ENCODE peak calls at places on chromosomes 4 and X, in four cellular contexts. X is mucosa of descending colon, O is NT2/D1, K is right lobe of liver. S is an unnamed sample.

GRCh38 chrX:151227637-151228036 is 51.3 kb downstream of the GPR50 start:
- DNase-seq in O (no peak), K (no peak), X (no peak), S (no peak)

GRCh38 chr4:11635336-11635735 is 206.6 kb upstream of the HS3ST1 start:
- DNase-seq in X (no peak), O (no peak), K (no peak), S (no peak)

GRCh38 chr4:173930329-173930967 is 353.0 kb downstream of the FBXO8 start:
- DNase-seq in O (no peak), X (no peak), K (no peak), S (no peak)

GRCh38 chrX:499870-500364 is 113.2 kb upstream of the PPP2R3B start:
- DNase-seq in O (peak; percentile 80), K (no peak), X (no peak), S (no peak)

GRCh38 chr4:14767142-14767541 is 235.1 kb upstream of the CPEB2 start:
- DNase-seq in X (no peak), K (no peak), O (no peak), S (no peak)

GRCh38 chr4:22932326-22932725 is 239.6 kb downstream of the GBA3 start:
- DNase-seq in O (no peak), X (peak; percentile 46), K (no peak), S (peak; percentile 17)

GRCh38 chrX:3532571-3532970 is 180.9 kb downstream of the PRKX start:
- DNase-seq in O (no peak), K (no peak), X (no peak), S (no peak)

GRCh38 chr4:48255130-48255958 is 14.3 kb downstream of the TEC start:
- DNase-seq in O (no peak), X (no peak), K (no peak), S (no peak)

GRCh38 chrX:9318761-9319160 is 146.1 kb upstream of the TBL1X start:
- DNase-seq in K (no peak), O (no peak), X (no peak), S (no peak)

GRCh38 chrX:149527705-149528104 is 13.1 kb upstream of the EOLA1 start:
- DNase-seq in X (no peak), K (no peak), O (no peak), S (no peak)

GRCh38 chrX:24184018-24184417 is 34.5 kb downstream of the ZFX start:
- DNase-seq in X (no peak), O (no peak), K (no peak), S (no peak)

GRCh38 chr4:176306837-176307590 is 12.8 kb upstream of the SPCS3 start:
- DNase-seq in X (no peak), K (no peak), O (no peak), S (no peak)

GRCh38 chr4:161555689-161556660 is 607.8 kb downstream of the FSTL5 start:
- DNase-seq in K (no peak), X (no peak), O (no peak), S (no peak)

GRCh38 chrX:6002056-6002455 is 226.6 kb downstream of the NLGN4X start:
- DNase-seq in K (no peak), O (no peak), X (no peak), S (no peak)

GRCh38 chrX:101617211-101618191 is at the start of gene ARMCX6:
- DNase-seq in K (peak; percentile 82), O (peak; percentile 54), X (peak; percentile 74), S (peak; percentile 80)

GRCh38 chr4:57231781-57232180 is 121.6 kb upstream of the IGFBP7 start:
- DNase-seq in O (no peak), X (no peak), K (no peak), S (no peak)

GRCh38 chrX:129876734-129877395 is 29.1 kb upstream of the UTP14A start:
- DNase-seq in O (no peak), X (no peak), K (no peak), S (no peak)

GRCh38 chr4:73127839-73128448 is 58.4 kb upstream of the COX18 start:
- DNase-seq in X (no peak), O (no peak), K (no peak), S (no peak)

GRCh38 chrX:21972721-21973120 is 32.2 kb downstream of the SMS start:
- DNase-seq in O (no peak), X (peak; percentile 25), K (no peak), S (no peak)

GRCh38 chr4:38889143-38889542 is 21.5 kb downstream of the FAM114A1 start:
- DNase-seq in X (no peak), K (no peak), O (no peak), S (no peak)

GRCh38 chrX:11423362-11423818 is 130.2 kb downstream of the AMELX start:
- DNase-seq in X (no peak), K (no peak), O (no peak), S (peak; percentile 35)

GRCh38 chrX:155046129-155046810 is 19.6 kb downstream of the FUNDC2 start:
- DNase-seq in K (no peak), X (no peak), O (no peak), S (no peak)

GRCh38 chr4:93981594-93981993 is 153.0 kb downstream of the ATOH1 start:
- DNase-seq in X (no peak), K (no peak), O (no peak), S (no peak)

GRCh38 chr4:114780205-114780604 is 181.6 kb downstream of the UGT8 start:
- DNase-seq in K (no peak), O (peak; percentile 20), X (no peak), S (no peak)

GRCh38 chrX:27976284-27976683 is 5.0 kb downstream of the DCAF8L1 start:
- DNase-seq in K (no peak), X (no peak), O (no peak), S (no peak)

GRCh38 chr4:176778491-176778890 is 14.2 kb downstream of the VEGFC start:
- DNase-seq in K (no peak), O (no peak), X (no peak), S (no peak)

GRCh38 chrX:74009041-74009440 is 294.9 kb upstream of the ZCCHC13 start:
- DNase-seq in K (no peak), X (no peak), O (no peak), S (no peak)

GRCh38 chr4:6692379-6692778 is 1.3 kb upstream of the S100P start:
- DNase-seq in X (no peak), K (no peak), O (no peak), S (no peak)

GRCh38 chr4:6692806-6693205 is 872 bp upstream of the S100P start:
- DNase-seq in X (no peak), O (no peak), K (no peak), S (no peak)

GRCh38 chr4:6695660-6696581 is 2.2 kb downstream of the S100P start:
- DNase-seq in X (peak; percentile 80), O (no peak), K (peak; percentile 89), S (peak; percentile 71)

GRCh38 chr4:6694177-6694901 is 661 bp downstream of the S100P start:
- DNase-seq in O (no peak), K (no peak), X (no peak), S (no peak)

DNA sequence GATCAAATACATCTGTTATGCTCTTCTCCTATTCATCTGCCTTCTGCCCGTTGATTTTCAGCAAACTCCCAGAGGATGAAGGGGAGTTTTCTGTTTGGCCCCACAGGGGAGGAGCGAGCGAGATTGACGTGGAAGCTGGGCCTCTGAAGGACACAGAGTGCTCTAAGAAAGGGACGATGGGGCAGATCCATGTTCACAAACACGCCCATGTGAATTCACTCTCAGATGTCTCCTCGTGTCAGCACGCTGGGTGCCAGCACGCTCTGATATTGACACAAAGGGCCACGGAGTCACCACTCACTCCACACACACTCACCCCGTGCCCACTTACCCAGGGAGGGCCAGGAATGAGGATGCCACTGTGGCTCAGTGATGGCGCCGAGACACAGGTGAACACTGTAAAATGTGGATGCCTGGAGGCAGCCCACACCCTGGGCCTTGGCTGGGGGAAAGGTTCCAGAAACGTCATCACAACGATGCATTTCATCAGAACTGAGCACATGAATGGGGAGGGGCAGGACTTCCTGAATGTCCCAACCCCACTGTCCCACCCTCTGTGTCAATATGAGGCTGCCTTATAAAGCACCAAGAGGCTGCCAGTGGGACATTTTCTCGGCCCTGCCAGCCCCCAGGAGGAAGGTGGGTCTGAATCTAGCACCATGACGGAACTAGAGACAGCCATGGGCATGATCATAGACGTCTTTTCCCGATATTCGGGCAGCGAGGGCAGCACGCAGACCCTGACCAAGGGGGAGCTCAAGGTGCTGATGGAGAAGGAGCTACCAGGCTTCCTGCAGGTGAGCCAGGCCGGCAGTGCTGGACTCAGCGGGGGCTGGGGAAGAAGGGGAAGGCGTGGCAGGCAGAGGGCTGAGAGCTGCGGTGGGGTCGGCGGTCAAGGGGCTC is at the start of gene S100P:
- DNase-seq in K (no peak), O (no peak), X (peak; percentile 53), S (peak; percentile 41)
- H3K4me1 ChIP-seq in K (peaks cover 42% of the 10 kb centered on the region), O (peaks cover 31% of the 10 kb centered on the region), X (peaks cover 36% of the 10 kb centered on the region), S (peaks cover 41% of the 10 kb centered on the region)

GRCh38 chr4:140134780-140135179 is 19.2 kb downstream of the MAML3 start:
- DNase-seq in K (no peak), X (no peak), O (no peak), S (no peak)

GRCh38 chr4:140131663-140132229 is 22.2 kb downstream of the MAML3 start:
- DNase-seq in K (no peak), X (no peak), O (no peak), S (no peak)

GRCh38 chr4:140130677-140131076 is 23.3 kb downstream of the MAML3 start:
- DNase-seq in O (no peak), X (no peak), K (no peak), S (no peak)

GRCh38 chr4:140135529-140136021 is 18.4 kb downstream of the MAML3 start:
- DNase-seq in K (no peak), O (no peak), X (peak; percentile 40), S (peak; percentile 15)

GRCh38 chr4:140133576-140133975 is 20.4 kb downstream of the MAML3 start:
- DNase-seq in X (no peak), K (no peak), O (no peak), S (no peak)
- H3K4me1 ChIP-seq in X (peaks cover 8% of the 10 kb centered on the region), K (no peaks in the 10 kb centered on the region), O (no peaks in the 10 kb centered on the region), S (peaks cover 29% of the 10 kb centered on the region)

DNA sequence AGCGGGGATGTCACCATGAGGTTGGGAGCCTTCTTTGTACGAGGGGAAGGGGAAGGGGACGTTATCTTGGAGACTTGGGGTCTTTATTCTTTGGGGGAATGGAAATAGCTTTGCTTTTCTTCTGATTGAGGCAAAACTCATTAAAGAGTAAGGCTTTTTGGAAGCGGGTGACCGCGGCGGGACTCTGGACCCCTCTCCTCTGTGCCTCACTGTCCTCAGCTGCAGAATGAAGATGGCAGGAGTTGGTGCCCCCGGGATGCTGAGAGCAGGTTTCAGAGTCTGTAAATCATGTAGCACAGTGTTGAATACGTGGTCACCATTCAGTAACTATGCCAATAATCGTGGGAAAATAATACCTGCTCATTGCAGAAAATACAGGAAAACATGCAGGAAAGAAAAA is 32.1 kb downstream of the HTT-AS start:
- DNase-seq in K (no peak), X (no peak), O (no peak), S (no peak)
- H3K4me1 ChIP-seq in K (peaks cover 10% of the 10 kb centered on the region), X (peaks cover 8% of the 10 kb centered on the region), O (no peaks in the 10 kb centered on the region), S (peaks cover 42% of the 10 kb centered on the region)

DNA sequence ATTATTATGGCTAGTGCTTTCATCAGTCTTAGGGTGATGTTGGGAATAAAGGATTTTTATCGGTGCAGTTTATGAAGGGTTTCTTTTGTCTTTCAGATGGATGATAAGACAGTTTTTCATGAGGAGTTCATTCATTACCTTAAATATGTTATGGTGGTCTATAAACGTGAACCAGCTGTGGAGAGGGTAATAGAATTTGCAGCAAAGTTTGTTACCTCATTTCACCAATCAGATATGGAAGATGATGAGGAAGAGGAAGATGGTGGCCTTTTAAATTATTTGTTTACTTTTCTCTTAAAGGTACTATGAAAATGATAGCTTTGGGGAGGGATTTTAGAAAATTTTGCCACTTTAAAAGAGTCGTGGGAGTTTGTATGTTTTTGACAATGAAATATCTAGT is 1.3 kb downstream of the NCAPG start:
- DNase-seq in K (no peak), X (no peak), O (no peak), S (no peak)
- H3K4me1 ChIP-seq in K (peaks cover 25% of the 10 kb centered on the region), X (peaks cover 27% of the 10 kb centered on the region), O (peaks cover 2% of the 10 kb centered on the region), S (peaks cover 16% of the 10 kb centered on the region)